ENCODE peak calls at places on chromosomes 6 and 20, in five cellular contexts. S is K562, V is HepG2, Y is SK-N-SH, J is GM12878. C is an unnamed sample.

GRCh38 chr20:1328680-1329330 is at the start of gene SDCBP2:
- DNase-seq in S (no peak), V (no peak), Y (no peak), J (no peak), C (no peak)

GRCh38 chr20:2692886-2693285 is 306 bp downstream of the EBF4 start:
- DNase-seq in S (no peak), V (no peak), Y (no peak), J (no peak), C (peak)

GRCh38 chr20:35066194-35066593 is 26.4 kb downstream of the TRPC4AP start:
- DNase-seq in S (no peak), V (no peak), Y (no peak), J (no peak), C (no peak)

GRCh38 chr6:15608406-15608805 is 54.4 kb downstream of the DTNBP1 start:
- DNase-seq in S (no peak), V (no peak), Y (no peak), J (no peak), C (no peak)

GRCh38 chr6:33989016-33989854 is 156.7 kb downstream of the GRM4 start:
- DNase-seq in S (no peak), V (no peak), Y (peak), J (no peak), C (no peak)

GRCh38 chr6:31246051-31246495 is 25.8 kb downstream of the HLA-C start:
- DNase-seq in S (no peak), V (peak), Y (no peak), J (no peak), C (peak)

GRCh38 chr6:72525821-72526550 is 95.9 kb upstream of the KCNQ5 start:
- DNase-seq in S (no peak), V (no peak), Y (no peak), J (no peak), C (no peak)

GRCh38 chr6:41937881-41938574 is 3.6 kb downstream of the CCND3 start:
- DNase-seq in S (peak), V (no peak), Y (no peak), J (no peak), C (no peak)

GRCh38 chr6:162713926-162714759 is 13.4 kb downstream of the PRKN start:
- DNase-seq in S (no peak), V (no peak), Y (peak), J (no peak), C (no peak)

GRCh38 chr6:138277835-138278234 is 59.5 kb upstream of the PBOV1 start:
- DNase-seq in S (no peak), V (no peak), Y (no peak), J (no peak), C (no peak)

GRCh38 chr6:138275976-138276375 is 57.7 kb upstream of the PBOV1 start:
- DNase-seq in S (no peak), V (no peak), Y (no peak), J (no peak), C (peak)

GRCh38 chr6:138272543-138273305 is 54.4 kb upstream of the PBOV1 start:
- DNase-seq in S (no peak), V (no peak), Y (no peak), J (no peak), C (no peak)

DNA sequence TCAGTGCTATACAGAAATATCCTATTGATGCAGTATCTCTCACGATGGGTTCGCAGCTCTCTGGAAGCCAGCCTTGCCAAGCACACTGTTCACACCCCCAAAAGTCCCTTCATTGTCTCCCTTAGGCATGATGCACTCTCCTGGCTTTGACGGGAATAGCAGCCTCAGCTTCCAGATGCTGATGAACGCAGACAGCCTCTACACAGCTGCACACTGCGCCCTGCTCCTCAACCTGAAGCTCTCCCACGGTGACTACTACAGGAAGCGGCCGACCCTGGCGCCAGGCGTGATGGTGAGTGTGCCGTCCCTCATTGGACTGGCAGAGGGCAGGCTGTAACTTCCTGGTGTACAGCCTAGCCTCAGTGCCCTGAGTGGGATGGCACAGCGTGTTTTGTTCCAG is 60.0 kb upstream of the PBOV1 start:
- DNase-seq in S (peak), V (peak), Y (no peak), J (no peak), C (peak)
- TF ChIP-seq FOXM1 in S (no peak), V (no peak), Y (no peak), J (no peak), C (no peak)

DNA sequence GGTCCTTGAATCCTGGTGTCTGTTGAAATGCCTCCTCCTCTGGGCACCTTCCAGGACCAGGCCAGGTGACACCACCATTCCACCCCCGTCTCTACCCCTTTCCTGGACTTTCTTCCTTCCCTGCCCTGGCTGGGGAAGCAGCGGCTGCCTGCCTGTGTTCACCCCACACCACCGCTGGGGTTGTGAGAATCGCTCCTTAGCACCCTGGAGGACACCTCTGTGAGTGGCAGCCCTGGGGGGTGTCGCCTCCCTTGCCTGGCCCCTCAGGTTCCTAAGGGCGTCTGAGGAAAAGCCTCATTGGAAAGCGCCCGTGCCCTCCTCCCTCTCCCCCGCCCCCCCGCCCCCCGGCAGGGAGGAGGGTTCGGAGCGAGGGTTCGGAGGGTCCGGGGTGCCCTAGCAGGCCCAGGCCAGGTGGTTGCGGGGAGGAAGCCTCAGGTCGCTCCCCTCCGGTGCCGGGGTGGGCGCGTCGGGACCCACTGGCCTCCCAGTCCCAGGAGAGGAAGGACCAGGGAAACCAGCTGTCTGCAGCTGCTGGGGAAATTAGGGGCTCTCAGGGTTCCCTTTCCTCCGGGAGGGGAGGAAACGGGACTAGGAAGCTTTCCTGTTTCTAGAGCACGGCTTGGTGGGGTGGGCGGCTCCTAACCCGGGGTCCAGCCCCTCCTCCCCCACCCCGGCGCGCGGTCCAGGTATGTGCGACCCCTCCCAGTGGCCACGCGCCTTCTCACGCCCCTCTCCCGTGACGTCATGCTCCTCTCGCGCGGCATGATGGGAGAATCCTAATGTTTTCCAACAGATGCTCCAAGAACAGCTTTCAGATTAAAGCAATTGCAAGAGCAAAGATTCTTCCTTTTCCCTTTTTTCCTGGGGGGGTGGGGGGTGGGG is at the start of gene PHACTR3:
- DNase-seq in S (no peak), V (no peak), Y (peak), J (no peak), C (no peak)
- TF ChIP-seq FOXM1 in S (no peak), V (no peak), Y (no peak), J (no peak), C (no peak)

GRCh38 chr6:139378882-139379341 is 4.5 kb upstream of the CITED2 start:
- DNase-seq in S (peak), V (peak), Y (no peak), J (no peak), C (no peak)
- TF ChIP-seq FOXM1 in S (no peak), V (no peak), Y (no peak), J (no peak), C (no peak)

GRCh38 chr20:41290804-41291389 is 26.6 kb downstream of the ZHX3 start:
- DNase-seq in S (no peak), V (no peak), Y (no peak), J (no peak), C (no peak)

GRCh38 chr20:41286240-41286851 is 31.2 kb downstream of the ZHX3 start:
- DNase-seq in S (no peak), V (no peak), Y (no peak), J (no peak), C (no peak)

GRCh38 chr20:41287327-41287726 is 30.2 kb downstream of the ZHX3 start:
- DNase-seq in S (no peak), V (no peak), Y (no peak), J (no peak), C (no peak)
- TF ChIP-seq FOXM1 in S (no peak), V (no peak), Y (no peak), J (no peak), C (no peak)

GRCh38 chr20:49877254-49877990 is 37.9 kb downstream of the SPATA2 start:
- DNase-seq in S (no peak), V (no peak), Y (no peak), J (no peak), C (no peak)
- TF ChIP-seq FOXM1 in S (no peak), V (no peak), Y (no peak), J (no peak), C (no peak)

GRCh38 chr6:126913658-126914057 is 204.8 kb upstream of the RSPO3 start:
- DNase-seq in S (no peak), V (no peak), Y (no peak), J (no peak), C (no peak)
- TF ChIP-seq FOXM1 in S (no peak), V (no peak), Y (no peak), J (no peak), C (no peak)

DNA sequence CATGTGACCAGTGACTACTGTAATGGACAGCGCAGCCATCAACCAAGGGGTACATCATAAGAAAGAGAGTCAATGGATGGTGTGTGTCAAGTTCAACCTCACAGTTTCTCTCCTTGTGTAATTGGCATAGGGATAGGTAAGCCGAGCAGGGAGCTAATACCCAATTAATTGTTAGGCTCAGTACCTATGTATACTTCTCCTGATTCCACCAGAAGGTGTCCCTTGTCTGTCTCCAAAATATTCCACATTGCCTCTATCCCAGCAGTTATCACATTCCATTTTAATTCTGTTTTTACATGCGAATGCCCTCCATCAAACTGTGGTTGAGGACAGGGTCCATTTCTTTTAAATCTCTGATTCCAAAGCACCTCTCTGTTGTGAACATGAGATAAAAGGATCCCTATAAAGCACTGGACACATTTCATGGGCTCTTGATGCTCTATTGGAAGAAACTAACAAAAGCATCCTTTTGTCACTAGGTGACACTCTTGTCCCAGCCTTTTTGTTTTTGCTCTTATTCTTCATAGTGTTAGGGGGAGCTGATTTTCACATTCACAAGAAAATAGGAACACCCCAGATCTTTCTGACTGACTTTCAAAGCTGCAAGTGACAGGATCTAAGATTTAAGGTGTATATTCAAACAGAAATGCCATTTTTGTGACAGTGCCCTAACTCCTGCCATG is 38.9 kb downstream of the FBXO9 start:
- DNase-seq in S (peak), V (peak), Y (no peak), J (no peak), C (no peak)
- TF ChIP-seq FOXM1 in S (no peak), V (no peak), Y (no peak), J (no peak), C (no peak)

GRCh38 chr6:148969679-148970078 is 222.8 kb downstream of the UST start:
- DNase-seq in S (no peak), V (no peak), Y (no peak), J (no peak), C (peak)
- TF ChIP-seq FOXM1 in S (no peak), V (no peak), Y (no peak), J (no peak), C (no peak)

C was measured in HEK293T.